ENCODE peak calls at places on chromosomes 13 and 19, in four cellular contexts. C is AG04450, Z is gastrocnemius medialis, K is mammary epithelial cell. X is an unnamed sample. For H3K9me3, the result is how much of the 10 kb centered on the place peaks cover.

GRCh38 chr13:87123987-87124784 is 547.0 kb upstream of the SLITRK5 start:
- DNase-seq in C (peak), Z (no peak), K (peak), X (no peak)

GRCh38 chr13:89880201-89880600 is 1467.3 kb upstream of the MIR17HG start:
- DNase-seq in C (no peak), Z (no peak), K (no peak), X (no peak)

GRCh38 chr19:54388803-54389144 is 24.0 kb upstream of the LAIR1 start:
- DNase-seq in C (no peak), Z (no peak), K (no peak), X (no peak)

GRCh38 chr19:33622505-33622808 is 704 bp downstream of the CHST8 start:
- DNase-seq in C (no peak), Z (no peak), K (peak), X (no peak)

GRCh38 chr19:5882421-5882968 is 12.2 kb upstream of the FUT5 start:
- DNase-seq in C (no peak), Z (no peak), K (no peak), X (no peak)

GRCh38 chr13:26821766-26822165 is 61.2 kb upstream of the GPR12 start:
- DNase-seq in C (no peak), Z (no peak), K (no peak), X (no peak)

GRCh38 chr13:100240109-100240779 is 151.4 kb downstream of the PCCA start:
- DNase-seq in C (no peak), Z (no peak), K (no peak), X (no peak)

GRCh38 chr19:38425810-38426466 is at the start of gene RASGRP4:
- DNase-seq in C (no peak), Z (no peak), K (no peak), X (no peak)

GRCh38 chr19:33310606-33311325 is 8.4 kb upstream of the CEBPA start:
- DNase-seq in C (no peak), Z (peak), K (no peak), X (no peak)

GRCh38 chr13:113364371-113364932 is 522 bp upstream of the GRTP1 start:
- DNase-seq in C (no peak), Z (no peak), K (no peak), X (no peak)

GRCh38 chr13:30151398-30151797 is 156.0 kb downstream of the KATNAL1 start:
- DNase-seq in C (no peak), Z (no peak), K (no peak), X (no peak)

GRCh38 chr13:46211521-46212351 is at the start of gene LRRC63:
- DNase-seq in C (no peak), Z (peak), K (peak), X (peak)

GRCh38 chr19:10344780-10345179 is 5.4 kb upstream of the ICAM3 start:
- DNase-seq in C (no peak), Z (no peak), K (no peak), X (no peak)

GRCh38 chr19:11461453-11461852 is 19.4 kb downstream of the ELAVL3 start:
- DNase-seq in C (no peak), Z (no peak), K (no peak), X (no peak)

GRCh38 chr19:590750-591098 is 1.0 kb downstream of the HCN2 start:
- DNase-seq in C (no peak), Z (no peak), K (no peak), X (no peak)
- H3K27ac ChIP-seq in C (no peak), Z (no peak), K (no peak), X (no peak)

GRCh38 chr19:50882188-50882587 is 8.9 kb downstream of the KLK2 start:
- DNase-seq in C (no peak), Z (no peak), K (no peak), X (no peak)
- H3K9me3 ChIP-seq in C (under half), Z (under half), K (under half), X (under half)

GRCh38 chr19:46786236-46787039 is 2.0 kb downstream of the SLC1A5 start:
- DNase-seq in C (peak), Z (peak), K (peak), X (peak)
- H3K27ac ChIP-seq in C (peak), Z (peak), K (peak), X (peak)

GRCh38 chr19:15732388-15732787 is 4.6 kb downstream of the OR10H2 start:
- DNase-seq in C (no peak), Z (no peak), K (no peak), X (no peak)
- H3K9me3 ChIP-seq in C (under half), Z (under half), K (under half), X (under half)

GRCh38 chr13:110226051-110226562 is 80.8 kb downstream of the COL4A1 start:
- DNase-seq in C (no peak), Z (no peak), K (no peak), X (no peak)
- H3K27ac ChIP-seq in C (peak), Z (peak), K (no peak), X (no peak)